ENCODE peak calls at places on chromosomes 3 and 15, in ten cellular contexts. S is smooth muscle cell of the brain vasculature, A is activated gamma-delta T cell treated with Interleukin-2 at 50 U/mL for 16 hours, E is mucosa of descending colon, W is mesendoderm, Z is OCI-LY7, D is amygdala, J is HS-27A, Y is AML-193, I is HS-5. F is an unnamed sample.

GRCh38 chr15:87707581-87708130 is 548.9 kb downstream of the NTRK3 start:
- DNase-seq in S (no peak), A (no peak), E (no peak), W (peak), Z (no peak), D (no peak), J (no peak), Y (no peak), I (no peak), F (no peak)

GRCh38 chr15:57375827-57376694 is at the start of gene CGNL1:
- DNase-seq in S (no peak), A (no peak), E (peak), W (peak), Z (no peak), D (no peak), J (no peak), Y (no peak), I (no peak), F (no peak)

GRCh38 chr3:169619793-169620192 is 43.7 kb downstream of the MECOM start:
- DNase-seq in S (no peak), A (no peak), E (no peak), W (peak), Z (no peak), D (no peak), J (no peak), Y (no peak), I (no peak), F (no peak)

GRCh38 chr3:27483117-27484001 is 825 bp downstream of the SLC4A7 start:
- DNase-seq in S (peak), A (peak), E (peak), W (peak), Z (peak), D (peak), J (no peak), Y (peak), I (peak), F (peak)

GRCh38 chr3:72343078-72343477 is 505.2 kb downstream of the SHQ1 start:
- DNase-seq in S (no peak), A (peak), E (no peak), W (no peak), Z (no peak), D (no peak), J (no peak), Y (no peak), I (no peak), F (no peak)

GRCh38 chr15:42355291-42355690 is 4.0 kb upstream of the CAPN3 start:
- DNase-seq in S (no peak), A (no peak), E (no peak), W (no peak), Z (no peak), D (no peak), J (no peak), Y (no peak), I (no peak), F (no peak)

GRCh38 chr15:59662260-59662659 is 4.9 kb upstream of the GTF2A2 start:
- DNase-seq in S (no peak), A (no peak), E (no peak), W (no peak), Z (no peak), D (no peak), J (no peak), Y (no peak), I (no peak), F (no peak)

GRCh38 chr15:99315636-99316035 is 64.4 kb downstream of the LRRC28 start:
- DNase-seq in S (no peak), A (no peak), E (no peak), W (peak), Z (no peak), D (no peak), J (no peak), Y (no peak), I (no peak), F (no peak)

GRCh38 chr3:152291649-152292066 is 22.9 kb downstream of the MBNL1 start:
- DNase-seq in S (no peak), A (no peak), E (no peak), W (no peak), Z (no peak), D (no peak), J (no peak), Y (no peak), I (no peak), F (no peak)

GRCh38 chr3:15601046-15601398 is 347 bp downstream of the HACL1 start:
- DNase-seq in S (no peak), A (no peak), E (no peak), W (no peak), Z (no peak), D (no peak), J (no peak), Y (no peak), I (no peak), F (no peak)

GRCh38 chr15:38354321-38354929 is 99.5 kb upstream of the FAM98B start:
- DNase-seq in S (peak), A (peak), E (no peak), W (peak), Z (peak), D (peak), J (peak), Y (peak), I (peak), F (peak)

GRCh38 chr15:90950676-90951075 is 4.0 kb upstream of the RCCD1 start:
- DNase-seq in S (no peak), A (no peak), E (no peak), W (no peak), Z (no peak), D (no peak), J (no peak), Y (no peak), I (no peak), F (no peak)

GRCh38 chr15:38304486-38304885 is 51.9 kb downstream of the SPRED1 start:
- DNase-seq in S (no peak), A (no peak), E (no peak), W (no peak), Z (no peak), D (no peak), J (no peak), Y (no peak), I (no peak), F (no peak)

GRCh38 chr15:78044407-78045155 is 32.9 kb downstream of the TBC1D2B start:
- DNase-seq in S (no peak), A (no peak), E (no peak), W (no peak), Z (no peak), D (no peak), J (no peak), Y (peak), I (no peak), F (no peak)

GRCh38 chr3:148030975-148031374 is 621.8 kb downstream of the ZIC1 start:
- DNase-seq in S (no peak), A (no peak), E (no peak), W (no peak), Z (no peak), D (no peak), J (no peak), Y (no peak), I (no peak), F (no peak)

GRCh38 chr15:85172846-85173490 is 191.3 kb downstream of the PDE8A start:
- DNase-seq in S (no peak), A (no peak), E (no peak), W (no peak), Z (no peak), D (no peak), J (no peak), Y (no peak), I (no peak), F (no peak)

GRCh38 chr3:128052831-128053419 is 688 bp downstream of the SEC61A1 start:
- DNase-seq in S (no peak), A (no peak), E (no peak), W (no peak), Z (no peak), D (no peak), J (no peak), Y (no peak), I (no peak), F (peak)

GRCh38 chr3:115325539-115325938 is 178.5 kb upstream of the ZBTB20 start:
- DNase-seq in S (no peak), A (no peak), E (no peak), W (peak), Z (peak), D (no peak), J (no peak), Y (peak), I (no peak), F (peak)

GRCh38 chr3:101085752-101086151 is 92.5 kb upstream of the ABI3BP start:
- DNase-seq in S (no peak), A (no peak), E (no peak), W (no peak), Z (no peak), D (no peak), J (no peak), Y (no peak), I (no peak), F (no peak)

GRCh38 chr15:101813803-101814534 is 2.0 kb downstream of the OR4F15 start:
- DNase-seq in S (no peak), A (no peak), E (no peak), W (no peak), Z (no peak), D (no peak), J (no peak), Y (no peak), I (no peak), F (no peak)

F was measured in KBM-7.